ENCODE peak calls at places on chromosomes 2 and 18, in eight cellular contexts. H is PC-9; P is AML-193; X is upper lobe of left lung; T is MV-4-11; K is right lobe of liver; N is stimulated activated CD8-positive, alpha-beta memory T cell treated with anti-CD3 and anti-CD28 coated beads, Interleukin-2, amount 100 ng/mL, for 48 hours; L is coronary artery. G is an unnamed sample.

GRCh38 chr2:178674122-178674521 is 133.1 kb downstream of the TTN start:
- DNase-seq in K (no peak), X (no peak), H (no peak), P (no peak), L (no peak), T (no peak), N (no peak), G (peak; percentile 3)

GRCh38 chr2:188819781-188820180 is 154.4 kb upstream of the COL3A1 start:
- DNase-seq in X (no peak), K (no peak), H (no peak), L (no peak), P (no peak), T (no peak), N (no peak), G (no peak)

GRCh38 chr2:2000018-2000733 is 255.9 kb upstream of the PXDN start:
- DNase-seq in X (no peak), H (no peak), P (no peak), K (no peak), N (no peak), L (peak; percentile 11), T (no peak), G (no peak)

GRCh38 chr2:238422285-238422684 is 4.4 kb upstream of the ASB1 start:
- DNase-seq in P (no peak), K (no peak), T (no peak), H (no peak), L (no peak), N (no peak), X (no peak), G (no peak)

GRCh38 chr2:128323501-128323931 is 4.8 kb upstream of the HS6ST1 start:
- DNase-seq in T (no peak), L (peak; percentile 68), P (no peak), K (no peak), H (no peak), X (peak; percentile 52), N (no peak), G (no peak)

GRCh38 chr2:169928463-169928864 is 101.2 kb downstream of the UBR3 start:
- DNase-seq in K (no peak), N (no peak), H (no peak), X (no peak), P (peak; percentile 51), T (peak; percentile 6), L (no peak), G (peak; percentile 28)

GRCh38 chr2:204673877-204674276 is 128.6 kb downstream of the PARD3B start:
- DNase-seq in N (no peak), T (no peak), P (no peak), L (no peak), K (no peak), X (no peak), H (no peak), G (no peak)

GRCh38 chr18:36942264-36942663 is 113.3 kb downstream of the KIAA1328 start:
- DNase-seq in N (no peak), P (peak; percentile 40), X (no peak), L (no peak), H (no peak), K (no peak), T (peak; percentile 38), G (peak; percentile 18)

GRCh38 chr2:109171444-109172334 is 42.7 kb downstream of the SH3RF3 start:
- DNase-seq in L (peak; percentile 97), P (no peak), T (no peak), N (no peak), X (peak; percentile 84), H (no peak), K (no peak), G (no peak)

GRCh38 chr2:107107351-107107750 is 221.4 kb upstream of the ST6GAL2 start:
- DNase-seq in L (no peak), N (no peak), X (no peak), T (no peak), K (no peak), P (no peak), H (no peak), G (no peak)

GRCh38 chr2:109062558-109063325 is 66.3 kb upstream of the SH3RF3 start:
- DNase-seq in T (no peak), H (no peak), N (no peak), L (no peak), X (no peak), K (no peak), P (no peak), G (no peak)

GRCh38 chr2:64018715-64019082 is 529 bp downstream of the VPS54 start:
- DNase-seq in N (no peak), K (no peak), P (peak; percentile 44), L (peak; percentile 76), X (peak; percentile 93), T (peak; percentile 33), H (no peak), G (no peak)

GRCh38 chr2:45458909-45459563 is 152.0 kb downstream of the SRBD1 start:
- DNase-seq in L (no peak), N (no peak), K (no peak), X (no peak), H (peak; percentile 65), T (peak; percentile 59), P (peak; percentile 6), G (peak; percentile 28)

GRCh38 chr18:8423051-8423558 is 186.1 kb upstream of the RAB12 start:
- DNase-seq in K (no peak), P (no peak), T (no peak), X (no peak), L (no peak), N (no peak), H (no peak), G (peak; percentile 15)

GRCh38 chr2:171210864-171211431 is 50.3 kb upstream of the TLK1 start:
- DNase-seq in X (no peak), K (no peak), N (no peak), P (peak; percentile 54), L (no peak), H (no peak), T (peak; percentile 43), G (no peak)

GRCh38 chr2:31079665-31080064 is 58.6 kb downstream of the GALNT14 start:
- DNase-seq in L (no peak), P (no peak), N (no peak), T (no peak), H (no peak), X (no peak), K (no peak), G (no peak)

G was measured in HCT116.